ENCODE peak calls at places on chromosomes 13 and 19, in six cellular contexts. One of them, this sample, is unnamed.

GRCh38 chr13:99895428-99895998 is 76.1 kb downstream of the ZIC5 start:
- DNase-seq in progenitor cell of endocrine pancreas: no peak
- DNase-seq in GDM1: no peak
- DNase-seq in EH: no peak
- DNase-seq in globus pallidus: no peak
- DNase-seq in HL-60: no peak
- DNase-seq in this sample: no peak

GRCh38 chr19:46328079-46328478 is 18.8 kb upstream of the PPP5C start:
- DNase-seq in globus pallidus: no peak
- DNase-seq in HL-60: no peak
- DNase-seq in GDM1: no peak
- DNase-seq in progenitor cell of endocrine pancreas: no peak
- DNase-seq in EH: peak
- DNase-seq in this sample: no peak

GRCh38 chr19:10259162-10259905 is 7.3 kb downstream of the MRPL4 start:
- DNase-seq in GDM1: peak
- DNase-seq in EH: peak
- DNase-seq in progenitor cell of endocrine pancreas: peak
- DNase-seq in HL-60: peak
- DNase-seq in globus pallidus: peak
- DNase-seq in this sample: peak

GRCh38 chr13:32829676-32830091 is 186.5 kb upstream of the KL start:
- DNase-seq in HL-60: no peak
- DNase-seq in globus pallidus: no peak
- DNase-seq in progenitor cell of endocrine pancreas: no peak
- DNase-seq in EH: peak
- DNase-seq in GDM1: no peak
- DNase-seq in this sample: no peak

GRCh38 chr19:17751103-17751911 is at the start of gene FCHO1:
- DNase-seq in globus pallidus: peak
- DNase-seq in HL-60: peak
- DNase-seq in progenitor cell of endocrine pancreas: no peak
- DNase-seq in EH: no peak
- DNase-seq in GDM1: no peak
- DNase-seq in this sample: peak

GRCh38 chr13:110657196-110657595 is 41.9 kb downstream of the NAXD start:
- DNase-seq in HL-60: no peak
- DNase-seq in EH: no peak
- DNase-seq in globus pallidus: no peak
- DNase-seq in GDM1: no peak
- DNase-seq in progenitor cell of endocrine pancreas: no peak
- DNase-seq in this sample: no peak

GRCh38 chr13:48006396-48006795 is 5.3 kb upstream of the SUCLA2 start:
- DNase-seq in EH: peak
- DNase-seq in globus pallidus: no peak
- DNase-seq in HL-60: no peak
- DNase-seq in progenitor cell of endocrine pancreas: no peak
- DNase-seq in GDM1: no peak
- DNase-seq in this sample: no peak

GRCh38 chr19:39701291-39701690 is 3.0 kb upstream of the LGALS14 start:
- DNase-seq in GDM1: no peak
- DNase-seq in HL-60: no peak
- DNase-seq in EH: no peak
- DNase-seq in progenitor cell of endocrine pancreas: no peak
- DNase-seq in globus pallidus: no peak
- DNase-seq in this sample: no peak

GRCh38 chr19:43316591-43317319 is 36.7 kb upstream of the CD177 start:
- DNase-seq in HL-60: no peak
- DNase-seq in globus pallidus: peak
- DNase-seq in progenitor cell of endocrine pancreas: no peak
- DNase-seq in EH: peak
- DNase-seq in GDM1: no peak
- DNase-seq in this sample: peak

GRCh38 chr13:24127116-24127631 is 33.3 kb upstream of the SPATA13 start:
- DNase-seq in GDM1: no peak
- DNase-seq in HL-60: no peak
- DNase-seq in EH: peak
- DNase-seq in globus pallidus: no peak
- DNase-seq in progenitor cell of endocrine pancreas: no peak
- DNase-seq in this sample: no peak

GRCh38 chr13:44758595-44759221 is 182.6 kb upstream of the TSC22D1 start:
- DNase-seq in globus pallidus: no peak
- DNase-seq in HL-60: no peak
- DNase-seq in progenitor cell of endocrine pancreas: no peak
- DNase-seq in EH: peak
- DNase-seq in GDM1: peak
- DNase-seq in this sample: no peak

GRCh38 chr13:18996627-18997051 is 185.0 kb downstream of the TUBA3C start:
- DNase-seq in progenitor cell of endocrine pancreas: no peak
- DNase-seq in EH: no peak
- DNase-seq in GDM1: no peak
- DNase-seq in globus pallidus: no peak
- DNase-seq in HL-60: no peak
- DNase-seq in this sample: no peak

GRCh38 chr13:98994896-98995295 is 17.0 kb upstream of the DOCK9 start:
- DNase-seq in HL-60: no peak
- DNase-seq in EH: no peak
- DNase-seq in globus pallidus: no peak
- DNase-seq in progenitor cell of endocrine pancreas: no peak
- DNase-seq in GDM1: no peak
- DNase-seq in this sample: no peak

GRCh38 chr19:47095707-47096704 is 17.6 kb downstream of the ZC3H4 start:
- DNase-seq in GDM1: no peak
- DNase-seq in EH: peak
- DNase-seq in progenitor cell of endocrine pancreas: no peak
- DNase-seq in globus pallidus: no peak
- DNase-seq in HL-60: peak
- DNase-seq in this sample: no peak

GRCh38 chr13:101868585-101869469 is 416.4 kb downstream of the ITGBL1 start:
- DNase-seq in globus pallidus: no peak
- DNase-seq in GDM1: no peak
- DNase-seq in EH: no peak
- DNase-seq in progenitor cell of endocrine pancreas: no peak
- DNase-seq in HL-60: no peak
- DNase-seq in this sample: no peak

GRCh38 chr13:67140006-67140405 is 90.1 kb downstream of the PCDH9 start:
- DNase-seq in globus pallidus: no peak
- DNase-seq in EH: no peak
- DNase-seq in HL-60: no peak
- DNase-seq in progenitor cell of endocrine pancreas: no peak
- DNase-seq in GDM1: no peak
- DNase-seq in this sample: no peak

GRCh38 chr19:56705939-56706338 is 34.4 kb upstream of the ZNF835 start:
- DNase-seq in EH: no peak
- DNase-seq in globus pallidus: no peak
- DNase-seq in HL-60: no peak
- DNase-seq in progenitor cell of endocrine pancreas: no peak
- DNase-seq in GDM1: no peak
- DNase-seq in this sample: no peak

GRCh38 chr19:39248806-39249205 is at the start of gene IFNL4:
- DNase-seq in globus pallidus: no peak
- DNase-seq in EH: no peak
- DNase-seq in progenitor cell of endocrine pancreas: no peak
- DNase-seq in HL-60: no peak
- DNase-seq in GDM1: no peak
- DNase-seq in this sample: no peak

GRCh38 chr13:40539954-40540706 is 126.3 kb downstream of the FOXO1 start:
- DNase-seq in progenitor cell of endocrine pancreas: no peak
- DNase-seq in globus pallidus: no peak
- DNase-seq in HL-60: no peak
- DNase-seq in EH: peak
- DNase-seq in GDM1: no peak
- DNase-seq in this sample: no peak

GRCh38 chr13:20405691-20406090 is 120.0 kb downstream of the CRYL1 start:
- DNase-seq in progenitor cell of endocrine pancreas: no peak
- DNase-seq in globus pallidus: no peak
- DNase-seq in EH: no peak
- DNase-seq in HL-60: no peak
- DNase-seq in GDM1: no peak
- DNase-seq in this sample: no peak

GRCh38 chr13:113905942-113906341 is 42.1 kb upstream of the GAS6 start:
- DNase-seq in globus pallidus: no peak
- DNase-seq in EH: no peak
- DNase-seq in GDM1: no peak
- DNase-seq in HL-60: no peak
- DNase-seq in progenitor cell of endocrine pancreas: no peak
- DNase-seq in this sample: no peak

This sample was measured in Ammon's horn.